ENCODE peak calls at places on chromosomes 13 and 19, in ten cellular contexts. M, U, P, I, H, C, W, O, S and J are unnamed samples.

GRCh38 chr19:42422576-42423461 is 4.4 kb downstream of the LIPE start:
- DNase-seq in M (no peak), U (peak), P (peak), I (peak), H (no peak), C (peak), W (peak), O (no peak), S (no peak), J (peak)

GRCh38 chr13:42394361-42395065 is 122.6 kb downstream of the AKAP11 start:
- DNase-seq in M (no peak), U (no peak), P (peak), I (no peak), H (no peak), C (no peak), W (no peak), O (no peak), S (no peak), J (no peak)

GRCh38 chr13:58921129-58921528 is 1242.6 kb downstream of the DIAPH3 start:
- DNase-seq in M (no peak), U (no peak), P (no peak), I (no peak), H (no peak), C (no peak), W (no peak), O (no peak), S (no peak), J (no peak)

GRCh38 chr13:66312312-66313087 is 917.6 kb downstream of the PCDH9 start:
- DNase-seq in M (peak), U (no peak), P (no peak), I (no peak), H (peak), C (no peak), W (no peak), O (peak), S (no peak), J (no peak)

GRCh38 chr13:96089749-96090239 is at the start of gene HS6ST3:
- DNase-seq in M (no peak), U (no peak), P (no peak), I (peak), H (no peak), C (peak), W (no peak), O (peak), S (no peak), J (no peak)

GRCh38 chr13:24208314-24208713 is 47.8 kb downstream of the SPATA13 start:
- DNase-seq in M (peak), U (no peak), P (no peak), I (no peak), H (peak), C (no peak), W (peak), O (peak), S (no peak), J (no peak)

GRCh38 chr13:27954406-27954851 is 14.7 kb downstream of the CDX2 start:
- DNase-seq in M (no peak), U (no peak), P (no peak), I (no peak), H (no peak), C (peak), W (no peak), O (peak), S (no peak), J (no peak)

GRCh38 chr13:40453666-40454030 is 212.8 kb downstream of the FOXO1 start:
- DNase-seq in M (no peak), U (no peak), P (no peak), I (no peak), H (no peak), C (no peak), W (no peak), O (no peak), S (no peak), J (no peak)

GRCh38 chr19:49149652-49150105 is 5.5 kb downstream of the HRC start:
- DNase-seq in M (peak), U (no peak), P (no peak), I (peak), H (peak), C (peak), W (peak), O (peak), S (peak), J (no peak)

GRCh38 chr19:2561895-2562294 is 86.0 kb downstream of the GADD45B start:
- DNase-seq in M (no peak), U (peak), P (peak), I (no peak), H (no peak), C (no peak), W (no peak), O (no peak), S (no peak), J (peak)

GRCh38 chr13:23134542-23134941 is 46.2 kb upstream of the SGCG start:
- DNase-seq in M (no peak), U (no peak), P (no peak), I (no peak), H (no peak), C (no peak), W (no peak), O (no peak), S (no peak), J (no peak)

GRCh38 chr13:112790735-112791641 is 101.2 kb downstream of the ATP11A start:
- DNase-seq in M (no peak), U (no peak), P (no peak), I (no peak), H (no peak), C (no peak), W (no peak), O (no peak), S (no peak), J (no peak)

GRCh38 chr13:48641404-48641803 is 12.3 kb upstream of the CYSLTR2 start:
- DNase-seq in M (no peak), U (no peak), P (no peak), I (no peak), H (no peak), C (no peak), W (no peak), O (no peak), S (no peak), J (no peak)

GRCh38 chr19:10654610-10655456 is 687 bp downstream of the ILF3 start:
- DNase-seq in M (no peak), U (peak), P (peak), I (no peak), H (no peak), C (peak), W (peak), O (peak), S (no peak), J (no peak)

GRCh38 chr13:50129923-50130685 is 114.9 kb downstream of the KCNRG start:
- DNase-seq in M (no peak), U (peak), P (peak), I (no peak), H (no peak), C (peak), W (peak), O (peak), S (no peak), J (no peak)

GRCh38 chr13:111064661-111065060 is 50.4 kb upstream of the ARHGEF7 start:
- DNase-seq in M (no peak), U (no peak), P (no peak), I (no peak), H (no peak), C (no peak), W (no peak), O (no peak), S (no peak), J (no peak)